ENCODE peak calls at places on chromosome 16, in five cellular contexts. One of them, this sample, is unnamed.

GRCh38 chr16:2160915-2161551 is 5.5 kb downstream of the TRAF7 start:
- DNase-seq in IMR-90: peak; percentile 69
- DNase-seq in H1: no peak
- DNase-seq in mesenchymal stem cell: no peak
- DNase-seq in mesendoderm: no peak
- DNase-seq in this sample: no peak

GRCh38 chr16:1432388-1433262 is 1.7 kb downstream of the PERCC1 start:
- DNase-seq in IMR-90: no peak
- DNase-seq in H1: no peak
- DNase-seq in mesenchymal stem cell: no peak
- DNase-seq in mesendoderm: no peak
- DNase-seq in this sample: no peak

GRCh38 chr16:53664724-53665345 is 38.8 kb downstream of the RPGRIP1L start:
- DNase-seq in mesenchymal stem cell: peak; percentile 47
- DNase-seq in IMR-90: peak; percentile 84
- DNase-seq in mesendoderm: no peak
- DNase-seq in H1: no peak
- DNase-seq in this sample: no peak

GRCh38 chr16:72823961-72824490 is 223.9 kb downstream of the ZFHX3 start:
- DNase-seq in H1: no peak
- DNase-seq in mesendoderm: no peak
- DNase-seq in mesenchymal stem cell: no peak
- DNase-seq in IMR-90: no peak
- DNase-seq in this sample: no peak

GRCh38 chr16:1543085-1543896 is 9.8 kb downstream of the TMEM204 start:
- DNase-seq in mesendoderm: peak; percentile 71
- DNase-seq in IMR-90: peak; percentile 76
- DNase-seq in mesenchymal stem cell: peak; percentile 95
- DNase-seq in H1: no peak
- DNase-seq in this sample: no peak

GRCh38 chr16:66924527-66925321 is 611 bp downstream of the RRAD start:
- DNase-seq in mesenchymal stem cell: peak; percentile 41
- DNase-seq in H1: no peak
- DNase-seq in IMR-90: no peak
- DNase-seq in mesendoderm: peak; percentile 43
- DNase-seq in this sample: peak; percentile 29

GRCh38 chr16:11032000-11032921 is 87.9 kb downstream of the CLEC16A start:
- DNase-seq in mesendoderm: peak; percentile 81
- DNase-seq in H1: no peak
- DNase-seq in IMR-90: no peak
- DNase-seq in mesenchymal stem cell: peak; percentile 45
- DNase-seq in this sample: no peak

GRCh38 chr16:2985457-2985856 is 5.2 kb upstream of the PKMYT1 start:
- DNase-seq in mesenchymal stem cell: no peak
- DNase-seq in IMR-90: no peak
- DNase-seq in mesendoderm: no peak
- DNase-seq in H1: no peak
- DNase-seq in this sample: no peak

GRCh38 chr16:75329933-75330332 is 78.5 kb upstream of the BCAR1 start:
- DNase-seq in mesenchymal stem cell: no peak
- DNase-seq in H1: no peak
- DNase-seq in IMR-90: no peak
- DNase-seq in mesendoderm: no peak
- DNase-seq in this sample: no peak

GRCh38 chr16:67101683-67102082 is 8.1 kb upstream of the PHAF1 start:
- DNase-seq in mesendoderm: no peak
- DNase-seq in H1: no peak
- DNase-seq in mesenchymal stem cell: peak; percentile 44
- DNase-seq in IMR-90: peak; percentile 72
- DNase-seq in this sample: no peak

GRCh38 chr16:21166561-21166961 is 8.1 kb downstream of the LDAF1 start:
- DNase-seq in mesenchymal stem cell: peak; percentile 28
- DNase-seq in mesendoderm: peak; percentile 28
- DNase-seq in IMR-90: peak; percentile 52
- DNase-seq in H1: no peak
- DNase-seq in this sample: no peak

GRCh38 chr16:48911700-48912099 is 301.7 kb upstream of the N4BP1 start:
- DNase-seq in mesenchymal stem cell: no peak
- DNase-seq in H1: no peak
- DNase-seq in IMR-90: peak; percentile 13
- DNase-seq in mesendoderm: no peak
- DNase-seq in this sample: no peak

GRCh38 chr16:22358000-22358399 is 16.4 kb downstream of the CDR2 start:
- DNase-seq in mesenchymal stem cell: no peak
- DNase-seq in IMR-90: no peak
- DNase-seq in H1: no peak
- DNase-seq in mesendoderm: no peak
- DNase-seq in this sample: no peak

GRCh38 chr16:61324044-61324443 is 712.2 kb downstream of the CDH8 start:
- DNase-seq in H1: no peak
- DNase-seq in IMR-90: no peak
- DNase-seq in mesendoderm: peak; percentile 4
- DNase-seq in mesenchymal stem cell: no peak
- DNase-seq in this sample: peak; percentile 32

GRCh38 chr16:76796978-76797377 is 394.0 kb upstream of the MON1B start:
- DNase-seq in mesenchymal stem cell: no peak
- DNase-seq in IMR-90: no peak
- DNase-seq in H1: no peak
- DNase-seq in mesendoderm: no peak
- DNase-seq in this sample: no peak
- H3K4me3 ChIP-seq in mesenchymal stem cell: no peak overlapping the region
- H3K4me3 ChIP-seq in IMR-90: no peak overlapping the region
- H3K4me3 ChIP-seq in H1: no peak overlapping the region
- H3K4me3 ChIP-seq in mesendoderm: no peak overlapping the region
- H3K4me3 ChIP-seq in this sample: no peak overlapping the region

GRCh38 chr16:50369133-50369804 is 481 bp upstream of the BRD7 start:
- DNase-seq in mesenchymal stem cell: no peak
- DNase-seq in IMR-90: no peak
- DNase-seq in mesendoderm: peak; percentile 50
- DNase-seq in H1: no peak
- DNase-seq in this sample: no peak

GRCh38 chr16:50371036-50371716 is 2.4 kb upstream of the BRD7 start:
- DNase-seq in IMR-90: no peak
- DNase-seq in mesendoderm: no peak
- DNase-seq in mesenchymal stem cell: no peak
- DNase-seq in H1: no peak
- DNase-seq in this sample: no peak

GRCh38 chr16:50366126-50366525 is 2.7 kb downstream of the BRD7 start:
- DNase-seq in IMR-90: no peak
- DNase-seq in mesenchymal stem cell: no peak
- DNase-seq in H1: no peak
- DNase-seq in mesendoderm: no peak
- DNase-seq in this sample: no peak

GRCh38 chr16:50367777-50368409 is 895 bp downstream of the BRD7 start:
- DNase-seq in mesenchymal stem cell: peak; percentile 10
- DNase-seq in mesendoderm: peak; percentile 23
- DNase-seq in H1: no peak
- DNase-seq in IMR-90: no peak
- DNase-seq in this sample: no peak

GRCh38 chr16:50368410-50369132 is at the start of gene BRD7:
- DNase-seq in mesenchymal stem cell: peak; percentile 53
- DNase-seq in IMR-90: peak; percentile 37
- DNase-seq in H1: no peak
- DNase-seq in mesendoderm: peak; percentile 73
- DNase-seq in this sample: peak; percentile 74
- H2BK5ac ChIP-seq in mesenchymal stem cell: no peak within 1 kb of the TSS
- H2BK5ac ChIP-seq in IMR-90: peak within 1 kb of the TSS; percentile 49
- H2BK5ac ChIP-seq in H1: peak within 1 kb of the TSS; percentile 44
- H2BK5ac ChIP-seq in mesendoderm: peak within 1 kb of the TSS; percentile 69
- H2BK5ac ChIP-seq in this sample: peak within 1 kb of the TSS; percentile 39

DNA sequence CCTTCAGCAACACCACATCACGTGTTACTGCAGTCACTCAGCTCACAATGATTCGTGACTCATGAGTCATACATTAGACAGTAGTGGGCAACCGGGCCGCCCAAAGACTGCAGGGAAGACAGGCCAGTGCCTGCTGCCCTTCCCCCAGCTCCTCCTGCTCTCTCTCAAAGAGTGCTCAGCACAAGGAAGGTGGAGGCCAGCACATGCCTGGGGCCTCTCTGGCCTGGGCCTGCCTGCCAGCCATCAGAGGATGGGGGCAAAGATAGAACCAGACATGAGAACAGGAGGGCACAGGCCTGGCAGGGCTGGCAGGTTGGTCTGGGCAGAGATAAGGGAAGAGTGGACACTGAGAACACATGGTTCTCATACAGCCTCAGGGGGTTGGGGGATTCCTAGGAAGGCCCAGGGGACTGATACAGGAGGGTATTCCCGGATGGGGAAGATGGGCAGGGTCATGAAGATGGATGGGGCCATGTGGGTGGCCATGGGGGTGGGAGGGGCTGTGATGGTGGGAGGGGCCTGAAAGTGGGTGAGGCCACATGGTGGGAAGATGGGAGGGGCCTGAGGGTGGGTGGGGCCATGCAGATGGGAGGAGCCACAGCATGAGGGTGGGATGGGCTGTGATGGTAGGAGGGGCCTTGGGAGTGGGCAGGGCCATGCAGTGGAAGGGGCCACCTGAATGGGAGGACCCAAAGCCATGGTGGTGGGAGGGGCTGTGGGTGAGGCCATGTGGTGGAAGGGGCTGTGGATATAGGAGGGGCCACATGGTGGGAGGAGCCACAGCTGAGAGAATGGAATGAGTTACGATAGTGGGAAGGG is 29.0 kb downstream of the KATNB1 start:
- DNase-seq in mesenchymal stem cell: peak; percentile 91
- DNase-seq in IMR-90: peak; percentile 90
- DNase-seq in H1: peak; percentile 64
- DNase-seq in mesendoderm: peak; percentile 95
- DNase-seq in this sample: no peak
- H3K9ac ChIP-seq in mesenchymal stem cell: peak overlapping the region; percentile 73
- H3K9ac ChIP-seq in IMR-90: peak overlapping the region; percentile 19
- H3K9ac ChIP-seq in H1: no peak overlapping the region
- H3K9ac ChIP-seq in mesendoderm: no peak overlapping the region
- H3K9ac ChIP-seq in this sample: peak overlapping the region; percentile 54

GRCh38 chr16:28494141-28494851 is at the start of gene APOBR:
- DNase-seq in H1: no peak
- DNase-seq in mesendoderm: no peak
- DNase-seq in IMR-90: no peak
- DNase-seq in mesenchymal stem cell: no peak
- DNase-seq in this sample: no peak
- H3K4me3 ChIP-seq in H1: no peak within 1 kb of the TSS
- H3K4me3 ChIP-seq in mesendoderm: no peak within 1 kb of the TSS
- H3K4me3 ChIP-seq in IMR-90: no peak within 1 kb of the TSS
- H3K4me3 ChIP-seq in mesenchymal stem cell: no peak within 1 kb of the TSS
- H3K4me3 ChIP-seq in this sample: no peak within 1 kb of the TSS

This sample was measured in neuronal stem cell.